ENCODE peak calls at places on chromosomes 3 and 15, in five cellular contexts. L, F, C, Q and Y are unnamed samples.

GRCh38 chr3:10378742-10379141 is 57.8 kb upstream of the SEC13 start:
- DNase-seq in F (no peak), Q (no peak), C (no peak), L (no peak), Y (no peak)

GRCh38 chr3:189862385-189863023 is 231.3 kb downstream of the TP63 start:
- DNase-seq in F (no peak), Q (peak; percentile 56), L (peak; percentile 82), C (peak; percentile 11), Y (peak; percentile 77)

GRCh38 chr3:182165234-182165633 is 453.5 kb downstream of the SOX2 start:
- DNase-seq in L (no peak), Q (no peak), C (no peak), F (no peak), Y (no peak)

GRCh38 chr3:195110647-195111321 is 160.2 kb downstream of the XXYLT1 start:
- DNase-seq in F (no peak), C (peak; percentile 27), Q (no peak), L (peak; percentile 56), Y (no peak)

GRCh38 chr3:65348596-65348995 is 660.8 kb upstream of the ADAMTS9 start:
- DNase-seq in L (peak; percentile 5), F (no peak), C (peak; percentile 65), Q (peak; percentile 32), Y (peak; percentile 81)

GRCh38 chr3:52277972-52278509 is 408 bp downstream of the WDR82 start:
- DNase-seq in F (peak; percentile 53), C (no peak), Q (no peak), L (peak; percentile 44), Y (peak; percentile 22)

GRCh38 chr3:24160424-24160823 is 215.3 kb downstream of the NR1D2 start:
- DNase-seq in Q (peak; percentile 36), C (no peak), L (peak; percentile 34), F (no peak), Y (no peak)

GRCh38 chr3:35537265-35537664 is 102.1 kb upstream of the ARPP21 start:
- DNase-seq in Q (no peak), C (peak; percentile 15), L (peak; percentile 2), F (no peak), Y (no peak)

GRCh38 chr3:48082580-48083187 is 66.5 kb upstream of the MAP4 start:
- DNase-seq in F (no peak), Q (no peak), L (no peak), C (no peak), Y (no peak)

GRCh38 chr3:27880969-27881892 is 159.1 kb upstream of the EOMES start:
- DNase-seq in Q (no peak), L (no peak), C (no peak), F (peak; percentile 34), Y (no peak)

GRCh38 chr3:110568246-110568645 is 503.4 kb upstream of the NECTIN3 start:
- DNase-seq in Q (peak; percentile 90), L (peak; percentile 84), F (no peak), C (peak; percentile 88), Y (peak; percentile 50)

GRCh38 chr15:66663664-66664063 is 38.4 kb upstream of the SMAD6 start:
- DNase-seq in Q (no peak), F (no peak), L (no peak), C (no peak), Y (no peak)

GRCh38 chr3:5309181-5309580 is 121.7 kb downstream of the EDEM1 start:
- DNase-seq in Q (no peak), F (no peak), L (no peak), C (no peak), Y (no peak)

GRCh38 chr15:50150349-50150748 is 31.3 kb upstream of the ATP8B4 start:
- DNase-seq in F (no peak), Q (no peak), C (no peak), L (no peak), Y (no peak)

GRCh38 chr15:38129531-38130199 is 123.0 kb upstream of the SPRED1 start:
- DNase-seq in C (peak; percentile 100), Q (peak; percentile 98), L (peak; percentile 100), F (no peak), Y (peak; percentile 94)

GRCh38 chr3:133938770-133939495 is 43.3 kb upstream of the RAB6B start:
- DNase-seq in C (peak; percentile 31), Q (no peak), F (no peak), L (no peak), Y (no peak)

GRCh38 chr15:31241888-31242287 is 84.7 kb upstream of the KLF13 start:
- DNase-seq in Q (no peak), C (no peak), L (no peak), F (no peak), Y (no peak)

GRCh38 chr15:55977225-55977624 is 16.2 kb downstream of the NEDD4 start:
- DNase-seq in F (no peak), L (no peak), Q (no peak), C (peak; percentile 39), Y (no peak)

GRCh38 chr15:89486726-89487050 is 9.7 kb downstream of the RHCG start:
- DNase-seq in Q (no peak), L (no peak), C (no peak), F (no peak), Y (no peak)

GRCh38 chr15:78761891-78762385 is 49.3 kb downstream of the ADAMTS7 start:
- DNase-seq in L (no peak), C (no peak), F (no peak), Q (no peak), Y (no peak)

GRCh38 chr3:43162573-43163084 is 56.8 kb upstream of the POMGNT2 start:
- DNase-seq in F (peak; percentile 34), Q (no peak), C (no peak), L (no peak), Y (no peak)

GRCh38 chr3:152444029-152444641 is 175.4 kb downstream of the MBNL1 start:
- DNase-seq in F (no peak), Q (peak; percentile 61), L (peak; percentile 83), C (peak; percentile 86), Y (peak; percentile 65)

GRCh38 chr3:31596176-31596575 is 63.5 kb downstream of the STT3B start:
- DNase-seq in L (no peak), Q (no peak), F (no peak), C (no peak), Y (no peak)

GRCh38 chr3:71062037-71062919 is 521.2 kb downstream of the FOXP1 start:
- DNase-seq in L (peak; percentile 71), C (peak; percentile 63), Q (peak; percentile 37), F (no peak), Y (no peak)

GRCh38 chr3:179840985-179841384 is 188.1 kb downstream of the USP13 start:
- DNase-seq in L (peak; percentile 63), Q (peak; percentile 74), F (no peak), C (peak; percentile 65), Y (peak; percentile 67)